ENCODE peak calls at places on chromosomes 3 and 15, in eight cellular contexts. J, X, O, K, G, R, A and L are unnamed samples. For H3K36me3, the result is how much of the 10 kb centered on the place peaks cover.

GRCh38 chr15:25780479-25781255 is 82.5 kb downstream of the ATP10A start:
- DNase-seq in J (no peak), X (peak), O (no peak), K (no peak), G (no peak), R (no peak), A (no peak), L (no peak)

GRCh38 chr3:45011756-45012441 is 14.2 kb upstream of the CLEC3B start:
- DNase-seq in J (peak), X (no peak), O (peak), K (peak), G (no peak), R (no peak), A (peak), L (peak)

GRCh38 chr3:66041116-66041515 is 2.4 kb upstream of the MAGI1 start:
- DNase-seq in J (no peak), X (no peak), O (no peak), K (peak), G (no peak), R (no peak), A (no peak), L (no peak)

GRCh38 chr15:52423852-52424251 is 104.8 kb downstream of the MYO5A start:
- DNase-seq in J (no peak), X (no peak), O (no peak), K (no peak), G (no peak), R (no peak), A (no peak), L (no peak)

GRCh38 chr3:5726618-5727017 is 539.1 kb downstream of the EDEM1 start:
- DNase-seq in J (no peak), X (no peak), O (no peak), K (no peak), G (no peak), R (no peak), A (no peak), L (no peak)

GRCh38 chr3:57274845-57275244 is 17.6 kb downstream of the ASB14 start:
- DNase-seq in J (no peak), X (no peak), O (no peak), K (no peak), G (no peak), R (no peak), A (no peak), L (no peak)

GRCh38 chr3:194257030-194257657 is 94.0 kb downstream of the CPN2 start:
- DNase-seq in J (no peak), X (no peak), O (no peak), K (no peak), G (no peak), R (no peak), A (no peak), L (no peak)

GRCh38 chr3:124429129-124429815 is 301.0 kb upstream of the UMPS start:
- DNase-seq in J (no peak), X (no peak), O (peak), K (peak), G (peak), R (no peak), A (no peak), L (no peak)

GRCh38 chr3:173733029-173733652 is 335.6 kb downstream of the NLGN1 start:
- DNase-seq in J (no peak), X (no peak), O (peak), K (peak), G (peak), R (peak), A (no peak), L (no peak)

GRCh38 chr15:78044407-78045155 is 32.9 kb downstream of the TBC1D2B start:
- DNase-seq in J (no peak), X (no peak), O (no peak), K (peak), G (no peak), R (no peak), A (no peak), L (no peak)

GRCh38 chr3:190058486-190059241 is 62.0 kb downstream of the P3H2 start:
- DNase-seq in J (no peak), X (no peak), O (peak), K (peak), G (no peak), R (no peak), A (no peak), L (no peak)

GRCh38 chr15:39367591-39367990 is 213.3 kb upstream of the THBS1 start:
- DNase-seq in J (no peak), X (no peak), O (no peak), K (no peak), G (no peak), R (no peak), A (no peak), L (no peak)

GRCh38 chr3:15380980-15381890 is 46.1 kb downstream of the METTL6 start:
- DNase-seq in J (no peak), X (no peak), O (no peak), K (no peak), G (no peak), R (no peak), A (no peak), L (no peak)

GRCh38 chr3:194009892-194010533 is 125.9 kb upstream of the HES1 start:
- DNase-seq in J (no peak), X (no peak), O (no peak), K (no peak), G (no peak), R (peak), A (no peak), L (no peak)

GRCh38 chr3:36846406-36846805 is 82.1 kb upstream of the DCLK3 start:
- DNase-seq in J (no peak), X (no peak), O (no peak), K (no peak), G (no peak), R (no peak), A (no peak), L (no peak)

GRCh38 chr15:39193611-39194010 is 387.3 kb upstream of the THBS1 start:
- DNase-seq in J (no peak), X (no peak), O (no peak), K (no peak), G (no peak), R (no peak), A (no peak), L (no peak)

GRCh38 chr15:66287461-66288055 is 5.8 kb upstream of the DIS3L start:
- DNase-seq in J (no peak), X (no peak), O (no peak), K (peak), G (peak), R (no peak), A (no peak), L (no peak)

GRCh38 chr15:91426412-91426811 is 326.4 kb downstream of the SV2B start:
- DNase-seq in J (no peak), X (no peak), O (no peak), K (no peak), G (peak), R (no peak), A (no peak), L (no peak)

GRCh38 chr3:54950391-54951003 is 22.6 kb upstream of the LRTM1 start:
- DNase-seq in J (no peak), X (no peak), O (no peak), K (no peak), G (no peak), R (no peak), A (no peak), L (no peak)

DNA sequence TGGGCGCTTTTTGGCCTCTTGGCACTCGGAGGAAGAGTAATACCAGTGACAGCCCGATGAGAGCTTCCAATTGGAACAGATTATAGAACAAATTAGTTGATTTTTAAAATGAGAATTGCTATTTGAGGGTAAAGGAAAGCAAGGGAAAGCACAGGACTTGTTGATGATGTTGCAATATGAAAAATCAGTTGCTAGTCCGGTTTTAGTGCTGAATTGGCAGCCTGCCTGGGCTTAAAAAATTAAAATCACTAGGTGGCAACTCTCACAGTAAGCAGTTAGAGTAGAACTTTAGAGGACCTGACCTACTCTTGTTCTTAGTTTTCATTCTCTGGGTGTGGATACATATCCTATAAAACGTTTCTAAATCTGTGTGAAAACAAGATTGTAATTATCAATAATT is 2.1 kb upstream of the SCAANT1 start:
- DNase-seq in J (no peak), X (no peak), O (no peak), K (peak), G (peak), R (peak), A (no peak), L (no peak)
- TF ChIP-seq CTCF in J (no peak), X (peak), O (no peak), K (peak), G (no peak), R (peak), A (no peak), L (no peak)

GRCh38 chr3:48247401-48247807 is 6.5 kb downstream of the ZNF589 start:
- DNase-seq in J (no peak), X (no peak), O (no peak), K (peak), G (no peak), R (no peak), A (no peak), L (no peak)
- H3K36me3 ChIP-seq in J (under half), X (under half), O (under half), K (under half), G (under half), R (under half), A (under half), L (under half)

GRCh38 chr15:67836955-67837354 is 2.9 kb downstream of the RNU6-1 start:
- DNase-seq in J (peak), X (no peak), O (no peak), K (no peak), G (no peak), R (no peak), A (no peak), L (no peak)

GRCh38 chr15:67839358-67839928 is 402 bp downstream of the RNU6-1 start:
- DNase-seq in J (no peak), X (no peak), O (no peak), K (peak), G (peak), R (no peak), A (no peak), L (no peak)

GRCh38 chr15:67839929-67840746 is at the start of gene RNU6-1:
- DNase-seq in J (peak), X (peak), O (peak), K (peak), G (peak), R (peak), A (peak), L (peak)

GRCh38 chr15:67840747-67841634 is 1.1 kb upstream of the RNU6-1 start:
- DNase-seq in J (no peak), X (no peak), O (no peak), K (peak), G (peak), R (peak), A (no peak), L (no peak)

DNA sequence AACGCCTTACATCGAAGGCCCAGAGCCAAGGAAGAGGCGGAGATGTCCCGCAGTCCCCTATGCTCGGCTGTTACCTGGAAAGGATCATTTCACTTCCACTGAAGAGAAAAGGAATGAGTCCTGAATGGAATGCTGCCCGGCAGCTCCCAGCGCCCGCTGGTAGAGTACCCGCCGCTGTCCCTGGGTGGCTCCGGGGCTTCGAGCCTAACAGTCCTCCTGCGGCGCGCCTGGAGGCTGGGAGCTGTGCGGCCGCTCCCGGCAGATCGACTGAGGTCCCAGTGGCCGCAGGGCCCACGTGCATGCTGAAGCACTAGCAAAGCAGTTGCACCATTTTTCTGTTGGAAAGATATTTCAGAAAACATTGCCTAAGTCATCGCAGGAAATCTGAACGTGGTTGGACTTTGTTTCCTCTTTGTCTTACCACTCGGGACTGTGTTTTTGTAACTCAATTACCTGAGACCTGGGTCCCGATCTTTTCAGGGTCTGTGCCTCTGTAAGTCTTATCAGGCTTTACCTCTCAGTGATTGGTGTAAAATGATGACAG is 984 bp downstream of the RNU6-1 start:
- DNase-seq in J (peak), X (peak), O (no peak), K (peak), G (peak), R (peak), A (no peak), L (peak)
- H3K4me3 ChIP-seq in J (peak), X (peak), O (peak), K (peak), G (peak), R (no peak), A (peak), L (peak)

GRCh38 chr3:13827256-13827655 is 52.6 kb downstream of the WNT7A start:
- DNase-seq in J (peak), X (no peak), O (no peak), K (no peak), G (no peak), R (no peak), A (no peak), L (no peak)

GRCh38 chr3:13825317-13825590 is 54.6 kb downstream of the WNT7A start:
- DNase-seq in J (no peak), X (no peak), O (no peak), K (no peak), G (peak), R (no peak), A (no peak), L (no peak)

GRCh38 chr3:13827699-13828098 is 52.2 kb downstream of the WNT7A start:
- DNase-seq in J (peak), X (no peak), O (no peak), K (no peak), G (no peak), R (no peak), A (no peak), L (no peak)

GRCh38 chr3:13825821-13826220 is 54.0 kb downstream of the WNT7A start:
- DNase-seq in J (peak), X (no peak), O (no peak), K (no peak), G (no peak), R (no peak), A (no peak), L (no peak)

DNA sequence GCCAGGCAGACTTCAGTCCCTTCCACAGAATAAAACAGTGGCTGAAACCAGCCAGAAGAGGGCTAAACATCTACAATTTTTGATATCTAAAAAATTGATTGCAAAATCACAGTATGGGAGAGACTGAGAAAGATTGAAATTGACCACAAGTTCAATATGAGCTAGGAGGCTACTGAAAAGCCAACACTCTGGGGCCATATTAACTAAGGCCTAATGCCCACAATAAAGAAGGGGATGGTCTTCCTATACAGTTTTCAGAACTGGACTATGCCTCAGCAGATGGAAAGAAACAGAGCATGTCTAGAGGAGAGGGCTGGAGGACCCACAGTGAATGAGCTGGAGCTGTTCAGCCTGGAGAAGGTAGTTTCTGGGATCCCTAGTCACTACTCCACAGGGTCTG is 53.2 kb downstream of the WNT7A start:
- DNase-seq in J (no peak), X (no peak), O (no peak), K (no peak), G (peak), R (no peak), A (no peak), L (no peak)
- TF ChIP-seq CTCF in J (no peak), X (no peak), O (no peak), K (no peak), G (peak), R (no peak), A (no peak), L (no peak)

GRCh38 chr3:46918202-46918601 is 40.7 kb downstream of the PTH1R start:
- DNase-seq in J (no peak), X (no peak), O (no peak), K (no peak), G (no peak), R (no peak), A (no peak), L (no peak)

GRCh38 chr3:46917257-46917656 is 39.7 kb downstream of the PTH1R start:
- DNase-seq in J (peak), X (peak), O (no peak), K (no peak), G (no peak), R (no peak), A (no peak), L (peak)

GRCh38 chr3:46916799-46917198 is 39.3 kb downstream of the PTH1R start:
- DNase-seq in J (no peak), X (no peak), O (no peak), K (no peak), G (no peak), R (no peak), A (no peak), L (no peak)

GRCh38 chr3:46916278-46916677 is 38.8 kb downstream of the PTH1R start:
- DNase-seq in J (no peak), X (no peak), O (no peak), K (no peak), G (no peak), R (no peak), A (no peak), L (no peak)

DNA sequence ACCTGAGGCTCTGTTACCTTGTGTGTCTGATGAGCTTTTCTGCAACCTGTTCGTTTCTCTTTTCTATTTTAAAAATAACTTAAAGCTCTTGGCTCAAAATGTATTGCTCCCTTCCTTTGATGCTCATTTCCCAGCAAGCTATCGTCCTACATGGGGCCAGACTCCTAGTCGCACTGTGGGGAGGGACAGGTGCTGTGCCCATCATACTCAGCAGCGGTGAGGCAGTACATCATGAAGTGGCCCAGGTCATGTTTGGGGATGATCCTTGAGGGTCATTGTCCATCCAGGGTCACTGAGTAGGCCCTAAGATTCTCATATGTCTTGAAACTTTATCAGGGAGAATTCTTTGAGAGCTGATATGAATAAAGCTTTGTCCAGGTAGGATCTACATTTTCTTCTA is 41.1 kb downstream of the PTH1R start:
- DNase-seq in J (peak), X (peak), O (no peak), K (no peak), G (no peak), R (no peak), A (no peak), L (no peak)
- H3K36me3 ChIP-seq in J (half or more), X (under half), O (half or more), K (under half), G (half or more), R (under half), A (half or more), L (half or more)